ENCODE peak calls at places on chromosomes 16 and 17, in eight cellular contexts. One of them, this sample, is unnamed.

GRCh38 chr16:57175896-57176295 is 9.9 kb downstream of the PSME3IP1 start:
- DNase-seq in ovary: no peak
- DNase-seq in frontal cortex: no peak
- DNase-seq in T-helper 2 cell: no peak
- DNase-seq in dermis microvascular lymphatic vessel endothelial cell: no peak
- DNase-seq in activated naive CD4-positive, alpha-beta T cell treated with anti-CD3 and anti-CD28 coated beads, Interleukin-2, amount 10 ng/mL, durations not matched to agents 7 days and 5 days: no peak
- DNase-seq in mucosa of descending colon: no peak
- DNase-seq in left ventricle myocardium superior: no peak
- DNase-seq in this sample: no peak

GRCh38 chr16:28990375-28991040 is 5.7 kb downstream of the LAT start:
- DNase-seq in ovary: no peak
- DNase-seq in frontal cortex: no peak
- DNase-seq in T-helper 2 cell: peak
- DNase-seq in dermis microvascular lymphatic vessel endothelial cell: no peak
- DNase-seq in activated naive CD4-positive, alpha-beta T cell treated with anti-CD3 and anti-CD28 coated beads, Interleukin-2, amount 10 ng/mL, durations not matched to agents 7 days and 5 days: peak
- DNase-seq in mucosa of descending colon: no peak
- DNase-seq in left ventricle myocardium superior: no peak
- DNase-seq in this sample: no peak

GRCh38 chr17:57629470-57629869 is 115.6 kb downstream of the CCDC182 start:
- DNase-seq in ovary: no peak
- DNase-seq in frontal cortex: no peak
- DNase-seq in T-helper 2 cell: no peak
- DNase-seq in dermis microvascular lymphatic vessel endothelial cell: no peak
- DNase-seq in activated naive CD4-positive, alpha-beta T cell treated with anti-CD3 and anti-CD28 coated beads, Interleukin-2, amount 10 ng/mL, durations not matched to agents 7 days and 5 days: no peak
- DNase-seq in mucosa of descending colon: no peak
- DNase-seq in left ventricle myocardium superior: no peak
- DNase-seq in this sample: no peak

GRCh38 chr17:10556301-10557005 is 7.0 kb upstream of the MYH2 start:
- DNase-seq in ovary: no peak
- DNase-seq in frontal cortex: no peak
- DNase-seq in T-helper 2 cell: no peak
- DNase-seq in dermis microvascular lymphatic vessel endothelial cell: no peak
- DNase-seq in activated naive CD4-positive, alpha-beta T cell treated with anti-CD3 and anti-CD28 coated beads, Interleukin-2, amount 10 ng/mL, durations not matched to agents 7 days and 5 days: no peak
- DNase-seq in mucosa of descending colon: no peak
- DNase-seq in left ventricle myocardium superior: no peak
- DNase-seq in this sample: no peak

GRCh38 chr16:25691519-25692091 is at the start of gene HS3ST4:
- DNase-seq in ovary: no peak
- DNase-seq in frontal cortex: peak
- DNase-seq in T-helper 2 cell: no peak
- DNase-seq in dermis microvascular lymphatic vessel endothelial cell: no peak
- DNase-seq in activated naive CD4-positive, alpha-beta T cell treated with anti-CD3 and anti-CD28 coated beads, Interleukin-2, amount 10 ng/mL, durations not matched to agents 7 days and 5 days: no peak
- DNase-seq in mucosa of descending colon: no peak
- DNase-seq in left ventricle myocardium superior: no peak
- DNase-seq in this sample: no peak

GRCh38 chr17:16314189-16314588 is 39.1 kb downstream of the CENPV start:
- DNase-seq in ovary: no peak
- DNase-seq in frontal cortex: no peak
- DNase-seq in T-helper 2 cell: no peak
- DNase-seq in dermis microvascular lymphatic vessel endothelial cell: no peak
- DNase-seq in activated naive CD4-positive, alpha-beta T cell treated with anti-CD3 and anti-CD28 coated beads, Interleukin-2, amount 10 ng/mL, durations not matched to agents 7 days and 5 days: no peak
- DNase-seq in mucosa of descending colon: no peak
- DNase-seq in left ventricle myocardium superior: no peak
- DNase-seq in this sample: no peak

GRCh38 chr16:78005881-78006280 is 16.5 kb upstream of the CLEC3A start:
- DNase-seq in ovary: no peak
- DNase-seq in frontal cortex: no peak
- DNase-seq in T-helper 2 cell: peak
- DNase-seq in dermis microvascular lymphatic vessel endothelial cell: peak
- DNase-seq in activated naive CD4-positive, alpha-beta T cell treated with anti-CD3 and anti-CD28 coated beads, Interleukin-2, amount 10 ng/mL, durations not matched to agents 7 days and 5 days: peak
- DNase-seq in mucosa of descending colon: no peak
- DNase-seq in left ventricle myocardium superior: no peak
- DNase-seq in this sample: no peak

GRCh38 chr16:14112539-14112856 is 41.4 kb downstream of the MRTFB start:
- DNase-seq in ovary: no peak
- DNase-seq in frontal cortex: no peak
- DNase-seq in T-helper 2 cell: no peak
- DNase-seq in dermis microvascular lymphatic vessel endothelial cell: no peak
- DNase-seq in activated naive CD4-positive, alpha-beta T cell treated with anti-CD3 and anti-CD28 coated beads, Interleukin-2, amount 10 ng/mL, durations not matched to agents 7 days and 5 days: no peak
- DNase-seq in mucosa of descending colon: no peak
- DNase-seq in left ventricle myocardium superior: no peak
- DNase-seq in this sample: no peak